ENCODE peak calls at places on chromosomes 11 and 22, in nine cellular contexts. M is dorsolateral prefrontal cortex, T is IMR-90, P is psoas muscle, A is A549, N is cardiac muscle cell, C is H9, S is Peyer's patch, B is body of pancreas. K is an unnamed sample.

GRCh38 chr11:76236092-76237026 is 30.1 kb upstream of the WNT11 start:
- DNase-seq in N (peak; percentile 71), C (peak; percentile 84), A (peak; percentile 90), P (peak; percentile 71), S (peak; percentile 58), B (no peak), T (peak; percentile 33), M (no peak), K (no peak)

GRCh38 chr11:5303643-5304042 is 1.9 kb upstream of the OR51B4 start:
- DNase-seq in S (no peak), C (no peak), N (no peak), T (no peak), B (no peak), A (no peak), M (no peak), P (no peak), K (no peak)

GRCh38 chr11:19389787-19390303 is 149.1 kb upstream of the E2F8 start:
- DNase-seq in S (no peak), B (no peak), M (no peak), T (peak; percentile 27), C (no peak), P (peak; percentile 38), N (no peak), A (no peak), K (no peak)

GRCh38 chr22:25746012-25746373 is 4.0 kb downstream of the MYO18B start:
- DNase-seq in P (no peak), M (no peak), T (peak; percentile 43), B (no peak), N (peak; percentile 42), C (no peak), A (no peak), S (no peak), K (no peak)

GRCh38 chr22:37401401-37401859 is 25.8 kb downstream of the ELFN2 start:
- DNase-seq in A (no peak), M (no peak), N (peak; percentile 87), B (no peak), P (no peak), S (no peak), T (peak; percentile 23), C (no peak), K (no peak)

GRCh38 chr11:58525037-58525614 is 17.2 kb upstream of the OR5B21 start:
- DNase-seq in C (no peak), M (no peak), P (no peak), T (no peak), B (no peak), N (peak; percentile 31), S (peak; percentile 63), A (no peak), K (no peak)

GRCh38 chr11:19922689-19923035 is 210.0 kb downstream of the NAV2 start:
- DNase-seq in N (no peak), T (peak; percentile 50), P (no peak), S (no peak), B (no peak), M (no peak), C (no peak), A (no peak), K (no peak)

GRCh38 chr22:44595841-44596341 is 97.9 kb upstream of the RTL6 start:
- DNase-seq in P (no peak), S (no peak), C (no peak), T (peak; percentile 42), M (no peak), B (no peak), A (no peak), N (peak; percentile 55), K (no peak)

GRCh38 chr11:2382927-2383822 is 6.1 kb downstream of the CD81 start:
- DNase-seq in B (no peak), M (no peak), C (peak; percentile 64), S (peak; percentile 48), P (peak; percentile 81), N (peak; percentile 26), T (peak; percentile 63), A (no peak), K (peak; percentile 66)

GRCh38 chr11:123188508-123189165 is 6.4 kb downstream of the CLMP start:
- DNase-seq in C (no peak), P (no peak), A (no peak), S (no peak), N (peak; percentile 93), B (no peak), M (peak; percentile 55), T (peak; percentile 99), K (no peak)

GRCh38 chr11:73321342-73322110 is 13.4 kb downstream of the ARHGEF17 start:
- DNase-seq in C (no peak), N (peak; percentile 78), A (no peak), M (no peak), P (peak; percentile 55), B (no peak), S (peak; percentile 27), T (peak; percentile 84), K (no peak)

GRCh38 chr22:30232716-30233218 is 13.8 kb downstream of the LIF start:
- DNase-seq in C (no peak), A (no peak), N (peak; percentile 86), M (no peak), T (no peak), S (no peak), P (no peak), B (no peak), K (no peak)

GRCh38 chr22:30233582-30233981 is 13.0 kb downstream of the LIF start:
- DNase-seq in A (no peak), P (no peak), B (no peak), M (no peak), N (no peak), T (no peak), C (no peak), S (no peak), K (no peak)

GRCh38 chr22:30235687-30236170 is 10.8 kb downstream of the LIF start:
- DNase-seq in C (no peak), N (peak; percentile 90), S (no peak), T (peak; percentile 88), A (peak; percentile 74), B (no peak), M (no peak), P (no peak), K (no peak)

GRCh38 chr22:30236875-30237274 is 9.7 kb downstream of the LIF start:
- DNase-seq in C (no peak), N (no peak), P (no peak), B (no peak), S (no peak), T (no peak), M (no peak), A (no peak), K (no peak)

DNA sequence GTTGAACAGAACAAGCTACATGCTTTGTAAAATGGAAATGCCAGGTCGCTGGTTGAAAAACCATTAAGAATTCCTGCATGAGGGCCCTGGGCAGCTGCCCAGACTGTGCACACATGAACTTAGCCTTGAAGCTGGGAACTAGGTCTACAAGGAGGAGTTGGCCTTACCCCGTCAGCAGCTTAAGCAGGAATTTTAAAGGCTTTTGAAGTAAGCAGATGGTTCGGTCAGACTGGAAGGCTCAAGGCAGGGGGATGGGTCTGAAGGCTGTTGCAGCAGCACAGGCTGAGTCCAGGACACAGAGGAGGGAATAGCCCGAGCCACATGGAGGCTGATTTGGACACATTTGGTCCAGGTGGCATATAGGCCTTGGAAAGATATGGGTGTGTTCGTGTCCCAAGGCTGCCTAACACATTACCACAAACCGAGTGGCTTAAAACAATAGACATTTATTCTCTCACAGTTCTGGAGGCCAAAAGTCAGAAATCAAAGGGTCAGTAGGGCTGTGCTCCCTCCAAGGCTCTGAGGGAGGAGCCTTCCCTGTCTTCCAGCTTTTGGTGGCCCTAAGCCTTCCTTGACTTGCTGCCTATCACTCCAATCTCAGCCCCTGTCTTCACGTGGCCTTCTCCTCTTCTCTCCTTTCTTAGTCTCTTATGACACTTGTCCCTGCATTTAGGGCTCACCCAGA is 11.6 kb downstream of the LIF start:
- DNase-seq in C (no peak), S (no peak), A (no peak), P (no peak), T (peak; percentile 82), B (peak; percentile 37), N (peak; percentile 86), M (no peak), K (no peak)
- H3K27ac ChIP-seq in C (no peak overlapping the region), S (no peak overlapping the region), A (peak overlapping the region; percentile 100), P (no peak overlapping the region), T (peak overlapping the region; percentile 91), B (peak overlapping the region; percentile 63), N (no peak overlapping the region), M (no peak overlapping the region), K (no peak overlapping the region)

GRCh38 chr11:61850687-61851086 is 22.6 kb downstream of the FADS2 start:
- DNase-seq in A (no peak), S (no peak), P (no peak), T (no peak), C (no peak), B (no peak), N (no peak), M (no peak), K (no peak)
- H3K27ac ChIP-seq in A (no peak overlapping the region), S (no peak overlapping the region), P (no peak overlapping the region), T (no peak overlapping the region), C (no peak overlapping the region), B (no peak overlapping the region), N (no peak overlapping the region), M (peak overlapping the region; percentile 72), K (no peak overlapping the region)

DNA sequence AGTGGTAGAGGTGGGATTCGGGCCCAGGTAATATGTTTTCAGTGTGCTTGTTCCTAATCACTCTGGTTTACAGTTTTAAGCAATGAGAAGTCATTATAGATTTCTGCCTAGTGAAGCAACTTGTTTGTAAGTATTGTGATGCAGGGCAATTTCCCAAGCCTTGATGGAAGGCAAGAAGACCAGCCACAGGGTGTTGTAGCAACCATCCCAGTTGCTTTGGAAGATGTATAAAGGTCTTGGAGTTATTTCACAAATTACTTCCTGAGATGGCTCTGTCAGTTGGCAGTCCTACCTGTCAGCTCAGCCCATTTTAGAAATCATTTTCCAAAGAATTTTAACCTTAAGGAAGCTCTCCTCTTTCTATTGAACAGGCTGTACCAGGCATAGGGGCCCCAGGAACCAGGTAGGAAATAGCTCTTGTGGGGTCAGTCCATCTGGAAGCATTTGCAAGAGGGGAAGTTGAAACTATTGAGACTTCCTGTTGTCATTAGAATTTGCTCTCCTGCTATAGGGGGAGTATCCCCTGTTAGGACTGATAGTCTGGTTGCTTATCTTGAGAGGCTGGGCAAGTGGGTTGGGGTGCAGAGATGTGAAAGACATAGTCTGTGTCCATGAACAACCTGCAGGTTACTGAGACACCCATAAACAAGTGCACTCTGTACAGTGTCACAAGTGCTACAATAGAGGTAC is 47.9 kb downstream of the STIM1 start:
- DNase-seq in C (no peak), N (peak; percentile 44), A (no peak), M (no peak), B (no peak), S (no peak), T (no peak), P (no peak), K (no peak)
- H3K27ac ChIP-seq in C (no peak overlapping the region), N (no peak overlapping the region), A (peak overlapping the region; percentile 87), M (no peak overlapping the region), B (peak overlapping the region; percentile 62), S (no peak overlapping the region), T (no peak overlapping the region), P (peak overlapping the region; percentile 85), K (no peak overlapping the region)

GRCh38 chr22:19606332-19607197 is 82.4 kb upstream of the CLDN5 start:
- DNase-seq in S (no peak), N (no peak), P (no peak), T (no peak), C (no peak), A (no peak), M (no peak), B (no peak), K (no peak)
- H3K27ac ChIP-seq in S (peak overlapping the region; percentile 43), N (no peak overlapping the region), P (peak overlapping the region; percentile 76), T (no peak overlapping the region), C (no peak overlapping the region), A (no peak overlapping the region), M (no peak overlapping the region), B (no peak overlapping the region), K (no peak overlapping the region)

GRCh38 chr22:27987557-27987956 is 68.5 kb upstream of the PITPNB start:
- DNase-seq in B (no peak), P (no peak), N (peak; percentile 84), S (no peak), A (no peak), C (peak; percentile 28), M (no peak), T (peak; percentile 93), K (no peak)
- H3K27ac ChIP-seq in B (no peak overlapping the region), P (no peak overlapping the region), N (peak overlapping the region; percentile 65), S (no peak overlapping the region), A (no peak overlapping the region), C (no peak overlapping the region), M (peak overlapping the region; percentile 24), T (no peak overlapping the region), K (no peak overlapping the region)